ENCODE peak calls at places on chromosomes 1 and 21, in nine cellular contexts. One of them, this sample, is unnamed.

GRCh38 chr1:162632234-162632666 is at the start of gene DDR2:
- DNase-seq in cardiac muscle cell: no peak
- DNase-seq in heart right ventricle: peak
- DNase-seq in A549: no peak
- DNase-seq in NB4: no peak
- DNase-seq in AG09309: peak
- DNase-seq in HCT116: no peak
- DNase-seq in H1: no peak
- DNase-seq in ovary: peak
- DNase-seq in this sample: no peak

GRCh38 chr1:7704214-7705047 is 66.7 kb upstream of the VAMP3 start:
- DNase-seq in ovary: peak
- DNase-seq in A549: peak
- DNase-seq in AG09309: peak
- DNase-seq in NB4: peak
- DNase-seq in heart right ventricle: peak
- DNase-seq in cardiac muscle cell: peak
- DNase-seq in HCT116: peak
- DNase-seq in H1: peak
- DNase-seq in this sample: peak

GRCh38 chr1:53016705-53017104 is 45.3 kb upstream of the PODN start:
- DNase-seq in cardiac muscle cell: no peak
- DNase-seq in HCT116: no peak
- DNase-seq in A549: no peak
- DNase-seq in ovary: no peak
- DNase-seq in NB4: no peak
- DNase-seq in AG09309: no peak
- DNase-seq in H1: no peak
- DNase-seq in heart right ventricle: no peak
- DNase-seq in this sample: no peak

GRCh38 chr1:220825819-220826551 is 39.3 kb downstream of the MTARC1 start:
- DNase-seq in AG09309: peak
- DNase-seq in heart right ventricle: peak
- DNase-seq in ovary: no peak
- DNase-seq in A549: no peak
- DNase-seq in HCT116: no peak
- DNase-seq in H1: no peak
- DNase-seq in cardiac muscle cell: peak
- DNase-seq in NB4: peak
- DNase-seq in this sample: no peak

GRCh38 chr1:200873671-200874397 is 1.1 kb downstream of the GPR25 start:
- DNase-seq in HCT116: no peak
- DNase-seq in cardiac muscle cell: no peak
- DNase-seq in heart right ventricle: no peak
- DNase-seq in NB4: no peak
- DNase-seq in ovary: no peak
- DNase-seq in A549: no peak
- DNase-seq in H1: peak
- DNase-seq in AG09309: no peak
- DNase-seq in this sample: peak

GRCh38 chr1:167446946-167447345 is 71.4 kb downstream of the CD247 start:
- DNase-seq in HCT116: no peak
- DNase-seq in ovary: no peak
- DNase-seq in cardiac muscle cell: no peak
- DNase-seq in NB4: no peak
- DNase-seq in A549: no peak
- DNase-seq in AG09309: no peak
- DNase-seq in heart right ventricle: no peak
- DNase-seq in H1: no peak
- DNase-seq in this sample: no peak

GRCh38 chr1:116472431-116472961 is 98.3 kb downstream of the CD58 start:
- DNase-seq in cardiac muscle cell: no peak
- DNase-seq in HCT116: no peak
- DNase-seq in A549: no peak
- DNase-seq in heart right ventricle: no peak
- DNase-seq in H1: no peak
- DNase-seq in NB4: no peak
- DNase-seq in ovary: no peak
- DNase-seq in AG09309: no peak
- DNase-seq in this sample: no peak

GRCh38 chr1:60589916-60590315 is 492.4 kb upstream of the NFIA start:
- DNase-seq in A549: no peak
- DNase-seq in cardiac muscle cell: no peak
- DNase-seq in H1: no peak
- DNase-seq in HCT116: no peak
- DNase-seq in AG09309: no peak
- DNase-seq in NB4: no peak
- DNase-seq in ovary: no peak
- DNase-seq in heart right ventricle: no peak
- DNase-seq in this sample: no peak

GRCh38 chr1:28640766-28641165 is 2.1 kb downstream of the TAF12 start:
- DNase-seq in AG09309: no peak
- DNase-seq in NB4: peak
- DNase-seq in ovary: no peak
- DNase-seq in H1: no peak
- DNase-seq in A549: peak
- DNase-seq in HCT116: peak
- DNase-seq in cardiac muscle cell: peak
- DNase-seq in heart right ventricle: no peak
- DNase-seq in this sample: no peak

GRCh38 chr21:43684424-43684823 is 25.1 kb downstream of the RRP1B start:
- DNase-seq in heart right ventricle: no peak
- DNase-seq in A549: no peak
- DNase-seq in H1: no peak
- DNase-seq in ovary: no peak
- DNase-seq in HCT116: no peak
- DNase-seq in NB4: no peak
- DNase-seq in AG09309: no peak
- DNase-seq in cardiac muscle cell: no peak
- DNase-seq in this sample: no peak

DNA sequence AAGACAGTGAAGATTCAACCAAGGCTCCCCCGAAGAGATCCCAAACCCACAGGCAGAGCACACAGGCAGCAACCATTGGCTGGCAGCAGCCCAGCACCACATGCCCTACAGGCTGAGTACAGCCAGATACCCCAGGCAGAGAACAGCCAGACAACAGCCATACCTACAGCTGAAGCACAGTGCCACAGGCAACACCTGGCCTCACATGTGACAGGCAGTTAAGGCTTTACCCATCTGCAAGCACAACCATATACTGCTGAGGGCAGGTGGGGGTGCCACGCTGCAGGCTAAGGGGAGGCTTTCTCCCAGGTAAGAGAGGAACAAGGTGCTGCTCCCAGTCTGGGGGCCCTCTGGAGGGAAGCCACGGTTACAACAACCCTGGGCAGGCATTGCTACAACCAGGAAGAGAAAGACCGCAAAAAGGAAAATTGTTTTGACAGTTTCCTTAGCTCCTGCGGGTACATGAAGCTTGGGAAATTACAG is 12.3 kb downstream of the CHIT1 start:
- DNase-seq in A549: no peak
- DNase-seq in NB4: no peak
- DNase-seq in ovary: no peak
- DNase-seq in AG09309: no peak
- DNase-seq in heart right ventricle: no peak
- DNase-seq in H1: peak
- DNase-seq in HCT116: no peak
- DNase-seq in cardiac muscle cell: no peak
- DNase-seq in this sample: no peak
- TF ChIP-seq CTCF in A549: no peak
- TF ChIP-seq CTCF in NB4: no peak
- TF ChIP-seq CTCF in ovary: no peak
- TF ChIP-seq CTCF in AG09309: peak
- TF ChIP-seq CTCF in heart right ventricle: no peak
- TF ChIP-seq CTCF in H1: peak
- TF ChIP-seq CTCF in HCT116: peak
- TF ChIP-seq CTCF in cardiac muscle cell: peak
- TF ChIP-seq CTCF in this sample: no peak

GRCh38 chr1:229848762-229849677 is 218.0 kb upstream of the GALNT2 start:
- DNase-seq in A549: peak
- DNase-seq in AG09309: peak
- DNase-seq in HCT116: peak
- DNase-seq in heart right ventricle: no peak
- DNase-seq in cardiac muscle cell: peak
- DNase-seq in H1: no peak
- DNase-seq in ovary: no peak
- DNase-seq in NB4: peak
- DNase-seq in this sample: peak
- TF ChIP-seq CTCF in A549: peak
- TF ChIP-seq CTCF in AG09309: peak
- TF ChIP-seq CTCF in HCT116: peak
- TF ChIP-seq CTCF in heart right ventricle: peak
- TF ChIP-seq CTCF in cardiac muscle cell: peak
- TF ChIP-seq CTCF in H1: peak
- TF ChIP-seq CTCF in ovary: no peak
- TF ChIP-seq CTCF in NB4: peak
- TF ChIP-seq CTCF in this sample: peak

DNA sequence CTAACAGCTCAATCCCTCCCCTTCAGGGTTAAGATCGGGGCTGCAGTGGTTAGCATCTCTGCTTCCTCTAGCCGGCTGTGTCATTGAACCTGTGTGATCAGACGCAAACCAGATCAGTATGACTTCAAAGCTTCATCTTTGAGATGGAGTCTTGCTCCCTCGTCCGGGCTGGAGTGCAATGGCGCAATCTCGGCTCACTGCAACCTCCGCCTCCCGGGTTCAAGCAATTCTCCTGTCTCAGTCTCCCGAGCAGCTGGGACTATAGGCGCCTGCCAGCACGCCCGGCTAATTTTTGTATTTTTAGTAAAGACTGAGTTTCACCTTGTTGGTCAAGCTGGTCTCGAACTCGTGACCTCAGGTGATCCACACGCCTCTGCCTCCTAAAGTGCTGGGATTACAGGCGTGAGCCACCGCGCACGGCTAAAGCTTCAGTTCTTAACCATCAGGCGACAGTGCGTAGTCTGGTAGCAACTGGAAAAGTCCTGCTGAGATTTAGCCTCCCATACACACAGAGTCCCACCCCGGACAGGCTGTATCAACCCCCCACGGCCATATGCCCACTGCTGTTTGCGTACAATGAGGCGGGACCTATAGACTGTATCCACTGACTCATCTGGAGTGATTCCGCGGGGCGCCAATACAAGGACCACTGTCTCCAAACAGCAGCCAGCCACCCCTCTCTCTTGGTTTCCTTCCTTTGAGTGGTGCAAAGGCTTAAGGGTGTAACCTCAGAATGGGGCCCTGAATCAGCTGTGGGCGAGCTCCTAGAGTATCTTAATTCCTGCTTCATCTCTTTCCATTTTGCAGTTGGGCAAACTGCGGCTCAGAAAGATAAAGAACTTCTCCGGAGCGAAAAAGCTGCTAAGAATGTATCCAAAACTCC is 23.3 kb downstream of the CELA3A start:
- DNase-seq in AG09309: no peak
- DNase-seq in HCT116: peak
- DNase-seq in A549: peak
- DNase-seq in ovary: peak
- DNase-seq in heart right ventricle: peak
- DNase-seq in NB4: peak
- DNase-seq in H1: no peak
- DNase-seq in cardiac muscle cell: peak
- DNase-seq in this sample: peak
- TF ChIP-seq CTCF in AG09309: no peak
- TF ChIP-seq CTCF in HCT116: no peak
- TF ChIP-seq CTCF in A549: peak
- TF ChIP-seq CTCF in ovary: no peak
- TF ChIP-seq CTCF in heart right ventricle: no peak
- TF ChIP-seq CTCF in NB4: no peak
- TF ChIP-seq CTCF in H1: no peak
- TF ChIP-seq CTCF in cardiac muscle cell: no peak
- TF ChIP-seq CTCF in this sample: no peak

DNA sequence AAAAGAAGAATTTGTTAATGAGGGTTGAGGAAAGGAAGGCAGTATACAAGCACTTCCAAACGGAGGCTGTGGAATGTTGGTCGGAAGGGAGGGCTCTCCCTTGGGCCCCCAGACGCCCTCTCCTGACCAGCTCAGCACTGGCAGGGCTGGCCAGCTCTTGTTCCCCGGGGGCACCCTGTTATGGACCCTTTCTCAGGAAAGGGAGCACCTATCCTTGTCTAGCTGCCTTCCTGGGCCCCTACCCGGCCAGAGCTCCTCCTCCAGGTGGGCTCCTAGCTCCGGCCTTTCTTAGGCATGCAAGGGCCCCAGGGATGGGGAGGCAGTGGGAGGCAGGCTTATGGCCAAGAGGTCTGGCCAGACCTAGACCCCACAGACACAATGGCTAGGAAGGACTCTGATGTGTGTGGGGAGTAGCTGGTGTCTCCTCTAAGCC is 926 bp downstream of the BLACAT1 start:
- DNase-seq in cardiac muscle cell: peak
- DNase-seq in H1: peak
- DNase-seq in HCT116: no peak
- DNase-seq in AG09309: no peak
- DNase-seq in A549: no peak
- DNase-seq in ovary: no peak
- DNase-seq in heart right ventricle: no peak
- DNase-seq in NB4: no peak
- DNase-seq in this sample: no peak
- TF ChIP-seq CTCF in cardiac muscle cell: no peak
- TF ChIP-seq CTCF in H1: peak
- TF ChIP-seq CTCF in HCT116: no peak
- TF ChIP-seq CTCF in AG09309: no peak
- TF ChIP-seq CTCF in A549: no peak
- TF ChIP-seq CTCF in ovary: no peak
- TF ChIP-seq CTCF in heart right ventricle: no peak
- TF ChIP-seq CTCF in NB4: no peak
- TF ChIP-seq CTCF in this sample: no peak

DNA sequence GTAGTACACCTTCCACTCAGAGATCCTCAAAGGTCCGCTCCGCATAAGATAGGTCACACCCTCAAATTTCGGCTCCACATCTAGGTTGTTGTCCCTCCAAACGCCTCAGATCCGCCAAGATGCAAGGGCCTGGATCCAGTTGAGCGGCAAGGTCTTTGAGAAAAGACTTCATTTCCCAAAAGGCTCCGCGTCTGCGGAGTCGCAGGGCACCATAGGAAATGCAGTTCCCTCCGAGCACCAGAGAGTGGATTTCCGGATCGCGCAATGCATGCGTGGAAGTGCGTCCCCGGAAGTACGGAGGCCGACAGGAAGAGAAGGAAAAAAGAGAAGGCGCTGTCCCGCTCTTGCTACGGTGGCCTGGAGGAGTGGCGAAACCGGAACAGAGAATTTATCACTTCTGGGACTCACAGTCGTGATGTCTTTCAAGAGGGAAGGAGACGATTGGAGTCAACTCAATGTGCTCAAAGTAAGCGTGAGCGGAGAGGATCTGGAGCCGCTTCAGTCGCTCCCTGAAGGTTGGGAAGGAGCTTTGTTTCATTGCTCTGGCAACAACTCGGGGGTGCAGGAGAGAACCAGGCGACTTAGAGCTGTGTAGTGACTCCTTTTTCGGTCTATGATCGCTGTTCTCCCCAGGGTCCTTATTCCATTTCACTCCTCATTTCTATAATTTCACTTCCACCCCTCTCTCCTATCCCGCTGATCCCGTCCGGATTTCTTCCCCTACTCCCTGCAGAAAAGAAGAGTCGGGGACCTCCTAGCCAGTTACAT is at the start of the genes LYSMD1 and SCNM1:
- DNase-seq in AG09309: peak
- DNase-seq in heart right ventricle: peak
- DNase-seq in HCT116: peak
- DNase-seq in cardiac muscle cell: peak
- DNase-seq in ovary: peak
- DNase-seq in A549: peak
- DNase-seq in H1: peak
- DNase-seq in NB4: peak
- DNase-seq in this sample: peak
- TF ChIP-seq CTCF in AG09309: peak
- TF ChIP-seq CTCF in heart right ventricle: peak
- TF ChIP-seq CTCF in HCT116: no peak
- TF ChIP-seq CTCF in cardiac muscle cell: no peak
- TF ChIP-seq CTCF in ovary: no peak
- TF ChIP-seq CTCF in A549: no peak
- TF ChIP-seq CTCF in H1: no peak
- TF ChIP-seq CTCF in NB4: no peak
- TF ChIP-seq CTCF in this sample: no peak